ENCODE peak calls at places on chromosomes 7 and 10, in six cellular contexts. G, E, O, R, B and I are unnamed samples.

GRCh38 chr10:93290661-93291354 is 191.3 kb downstream of the MYOF start:
- DNase-seq in G (no peak), O (no peak), E (no peak), B (no peak), R (no peak), I (no peak)

GRCh38 chr10:91367558-91367957 is 42.6 kb upstream of the HECTD2 start:
- DNase-seq in R (no peak), G (no peak), O (no peak), E (no peak), B (no peak), I (no peak)

GRCh38 chr7:92520024-92520423 is 8.3 kb downstream of the PEX1 start:
- DNase-seq in O (no peak), E (no peak), R (no peak), B (no peak), G (no peak), I (no peak)

GRCh38 chr7:99562114-99562784 is 3.8 kb downstream of the ZNF655 start:
- DNase-seq in B (no peak), R (no peak), G (no peak), E (no peak), O (no peak), I (no peak)

GRCh38 chr7:107446531-107446930 is 23.3 kb upstream of the GPR22 start:
- DNase-seq in R (peak; percentile 22), G (peak; percentile 3), O (no peak), B (no peak), E (no peak), I (no peak)

GRCh38 chr7:46568420-46569116 is 647.5 kb upstream of the IGFBP3 start:
- DNase-seq in B (no peak), E (no peak), R (no peak), G (no peak), O (no peak), I (no peak)

GRCh38 chr7:139043823-139044812 is 8.3 kb upstream of the ZC3HAV1L start:
- DNase-seq in B (no peak), G (no peak), O (peak; percentile 20), R (peak; percentile 91), E (no peak), I (no peak)

GRCh38 chr7:132472463-132473120 is 103.7 kb downstream of the PLXNA4 start:
- DNase-seq in B (no peak), E (no peak), R (no peak), G (peak; percentile 75), O (no peak), I (no peak)

GRCh38 chr7:101516849-101517248 is 112.2 kb downstream of the MYL10 start:
- DNase-seq in E (no peak), G (no peak), B (no peak), R (no peak), O (no peak), I (no peak)

GRCh38 chr7:41994046-41994745 is 242.8 kb downstream of the GLI3 start:
- DNase-seq in E (no peak), B (no peak), O (no peak), G (no peak), R (no peak), I (no peak)

GRCh38 chr7:41188163-41189130 is 514.4 kb downstream of the INHBA start:
- DNase-seq in E (no peak), B (no peak), G (peak; percentile 22), O (no peak), R (no peak), I (no peak)

GRCh38 chr10:2992401-2993198 is 74.7 kb upstream of the PFKP start:
- DNase-seq in R (no peak), B (no peak), E (no peak), G (no peak), O (no peak), I (no peak)

GRCh38 chr7:47032171-47032915 is 549.6 kb downstream of the TNS3 start:
- DNase-seq in G (no peak), O (no peak), R (no peak), E (no peak), B (no peak), I (no peak)

GRCh38 chr7:3266240-3266639 is 34.8 kb upstream of the SDK1 start:
- DNase-seq in G (no peak), E (no peak), O (no peak), R (no peak), B (no peak), I (no peak)

GRCh38 chr7:95558866-95559265 is 37.5 kb downstream of the PDK4 start:
- DNase-seq in B (no peak), E (no peak), R (no peak), G (no peak), O (no peak), I (no peak)

GRCh38 chr10:20922033-20922432 is 24.9 kb upstream of the NEBL start:
- DNase-seq in E (no peak), O (no peak), B (no peak), R (no peak), G (no peak), I (no peak)

GRCh38 chr10:106167946-106168345 is 996.6 kb downstream of the SORCS1 start:
- DNase-seq in G (no peak), R (no peak), E (no peak), O (no peak), B (no peak), I (no peak)

GRCh38 chr7:158966780-158967390 is 110.5 kb downstream of the DYNC2I1 start:
- DNase-seq in E (no peak), R (no peak), O (no peak), B (no peak), G (no peak), I (no peak)

GRCh38 chr7:111098011-111098925 is 7.3 kb downstream of the LRRN3 start:
- DNase-seq in E (no peak), O (no peak), R (peak; percentile 76), B (no peak), G (peak; percentile 48), I (no peak)

GRCh38 chr7:100888529-100888987 is 957 bp downstream of the UFSP1 start:
- DNase-seq in G (no peak), O (no peak), B (no peak), E (no peak), R (no peak), I (no peak)

GRCh38 chr7:24981544-24981951 is 1.6 kb upstream of the OSBPL3 start:
- DNase-seq in B (peak; percentile 75), G (peak; percentile 49), R (peak; percentile 70), O (peak; percentile 64), E (peak; percentile 41), I (no peak)

GRCh38 chr7:45865594-45866410 is 7.1 kb downstream of the CCDC201 start:
- DNase-seq in G (no peak), E (no peak), O (no peak), R (no peak), B (peak; percentile 42), I (no peak)

GRCh38 chr10:112313911-112314310 is 30.7 kb downstream of the TECTB start:
- DNase-seq in E (no peak), G (no peak), R (no peak), B (no peak), O (no peak), I (no peak)

GRCh38 chr7:138434458-138435093 is 25.5 kb upstream of the TRIM24 start:
- DNase-seq in O (no peak), B (no peak), G (no peak), E (no peak), R (no peak), I (no peak)

GRCh38 chr10:12957081-12957480 is 44.4 kb downstream of the CCDC3 start:
- DNase-seq in R (no peak), O (no peak), B (no peak), G (no peak), E (no peak), I (peak; percentile 58)

GRCh38 chr10:60863796-60864195 is 80.2 kb downstream of the RHOBTB1 start:
- DNase-seq in B (no peak), R (no peak), O (no peak), E (no peak), G (no peak), I (no peak)

GRCh38 chr7:30453859-30454258 is 24.7 kb downstream of the NOD1 start:
- DNase-seq in R (no peak), B (no peak), G (peak; percentile 80), O (no peak), E (no peak), I (no peak)

GRCh38 chr10:124270940-124271339 is 147.8 kb downstream of the OAT start:
- DNase-seq in B (no peak), G (no peak), O (no peak), E (no peak), R (no peak), I (no peak)

GRCh38 chr10:63633677-63634487 is 112.7 kb downstream of the REEP3 start:
- DNase-seq in B (no peak), E (no peak), G (peak; percentile 66), R (no peak), O (no peak), I (no peak)

GRCh38 chr7:137577184-137577583 is 233.7 kb upstream of the PTN start:
- DNase-seq in R (no peak), O (no peak), G (peak; percentile 19), B (no peak), E (no peak), I (no peak)

GRCh38 chr10:129758591-129759021 is 205.5 kb downstream of the EBF3 start:
- DNase-seq in E (no peak), B (no peak), R (no peak), O (no peak), G (no peak), I (peak; percentile 37)

GRCh38 chr7:156534925-156535324 is 105.6 kb upstream of the RNF32 start:
- DNase-seq in B (no peak), O (no peak), E (no peak), R (no peak), G (no peak), I (no peak)
- TF ChIP-seq CTCF in B (no peak), O (no peak), E (no peak), R (no peak), G (no peak), I (no peak)

GRCh38 chr10:131689016-131689415 is 211.8 kb upstream of the PPP2R2D start:
- DNase-seq in R (no peak), B (no peak), E (no peak), O (no peak), G (no peak), I (no peak)
- TF ChIP-seq CTCF in R (no peak), B (no peak), E (no peak), O (no peak), G (no peak), I (no peak)

GRCh38 chr7:66497346-66497745 is 131.3 kb upstream of the KCTD7 start:
- DNase-seq in G (no peak), O (no peak), R (no peak), E (no peak), B (peak; percentile 11), I (no peak)

GRCh38 chr7:66493235-66494181 is 135.2 kb upstream of the KCTD7 start:
- DNase-seq in R (peak; percentile 97), B (peak; percentile 99), G (peak; percentile 99), O (peak; percentile 96), E (peak; percentile 97), I (peak; percentile 100)
- TF ChIP-seq CTCF in R (no peak), B (peak; percentile 30), G (peak; percentile 35), O (peak; percentile 29), E (no peak), I (no peak)

GRCh38 chr10:104816501-104816900 is 175.4 kb downstream of the SORCS3 start:
- DNase-seq in R (no peak), B (no peak), G (no peak), E (no peak), O (no peak), I (no peak)

GRCh38 chr10:104824378-104825006 is 183.4 kb downstream of the SORCS3 start:
- DNase-seq in O (peak; percentile 35), G (peak; percentile 5), B (no peak), E (no peak), R (peak; percentile 46), I (no peak)

GRCh38 chr10:104819731-104820130 is 178.6 kb downstream of the SORCS3 start:
- DNase-seq in B (no peak), O (no peak), R (no peak), E (no peak), G (no peak), I (no peak)

GRCh38 chr10:104822088-104822487 is 181.0 kb downstream of the SORCS3 start:
- DNase-seq in G (no peak), E (no peak), R (no peak), O (no peak), B (no peak), I (no peak)
- TF ChIP-seq CTCF in G (no peak), E (no peak), R (no peak), O (no peak), B (no peak), I (no peak)